ENCODE peak calls at places on chromosomes 7 and 10, in five cellular contexts. One of them, this sample, is unnamed.

GRCh38 chr10:107336061-107336460 is 171.6 kb upstream of the SORCS1 start:
- DNase-seq in A549: no peak
- DNase-seq in HepG2: no peak
- DNase-seq in K562: no peak
- DNase-seq in GM12878: no peak
- DNase-seq in this sample: peak

GRCh38 chr10:49569031-49569765 is 30.3 kb upstream of the ERCC6 start:
- DNase-seq in A549: no peak
- DNase-seq in HepG2: no peak
- DNase-seq in K562: no peak
- DNase-seq in GM12878: no peak
- DNase-seq in this sample: no peak

GRCh38 chr7:99270702-99271101 is 1.9 kb upstream of the MYH16 start:
- DNase-seq in A549: peak
- DNase-seq in HepG2: peak
- DNase-seq in K562: peak
- DNase-seq in GM12878: no peak
- DNase-seq in this sample: peak

GRCh38 chr7:147078324-147078723 is 961.7 kb downstream of the CNTNAP2 start:
- DNase-seq in A549: no peak
- DNase-seq in HepG2: no peak
- DNase-seq in K562: no peak
- DNase-seq in GM12878: no peak
- DNase-seq in this sample: no peak

GRCh38 chr7:84025332-84025927 is 169.2 kb downstream of the SEMA3A start:
- DNase-seq in A549: peak
- DNase-seq in HepG2: peak
- DNase-seq in K562: peak
- DNase-seq in GM12878: no peak
- DNase-seq in this sample: peak

GRCh38 chr7:92973293-92973731 is 136.9 kb upstream of the CDK6 start:
- DNase-seq in A549: no peak
- DNase-seq in HepG2: no peak
- DNase-seq in K562: no peak
- DNase-seq in GM12878: no peak
- DNase-seq in this sample: no peak

GRCh38 chr10:6579904-6580278 is at the start of gene PRKCQ:
- DNase-seq in A549: peak
- DNase-seq in HepG2: no peak
- DNase-seq in K562: no peak
- DNase-seq in GM12878: no peak
- DNase-seq in this sample: peak

GRCh38 chr7:106731207-106731606 is 70.2 kb upstream of the CCDC71L start:
- DNase-seq in A549: no peak
- DNase-seq in HepG2: no peak
- DNase-seq in K562: no peak
- DNase-seq in GM12878: peak
- DNase-seq in this sample: no peak

GRCh38 chr10:77249901-77250459 is 387.6 kb downstream of the KCNMA1 start:
- DNase-seq in A549: no peak
- DNase-seq in HepG2: no peak
- DNase-seq in K562: no peak
- DNase-seq in GM12878: no peak
- DNase-seq in this sample: no peak

GRCh38 chr10:43606323-43607198 is at the start of gene ZNF485:
- DNase-seq in A549: peak
- DNase-seq in HepG2: peak
- DNase-seq in K562: peak
- DNase-seq in GM12878: no peak
- DNase-seq in this sample: peak

GRCh38 chr7:120021085-120021484 is 251.9 kb upstream of the KCND2 start:
- DNase-seq in A549: no peak
- DNase-seq in HepG2: no peak
- DNase-seq in K562: no peak
- DNase-seq in GM12878: no peak
- DNase-seq in this sample: no peak

GRCh38 chr7:39353615-39354376 is 212.4 kb upstream of the YAE1 start:
- DNase-seq in A549: no peak
- DNase-seq in HepG2: no peak
- DNase-seq in K562: peak
- DNase-seq in GM12878: no peak
- DNase-seq in this sample: peak

GRCh38 chr7:101906291-101907260 is 89.2 kb downstream of the CUX1 start:
- DNase-seq in A549: no peak
- DNase-seq in HepG2: no peak
- DNase-seq in K562: no peak
- DNase-seq in GM12878: no peak
- DNase-seq in this sample: no peak

GRCh38 chr10:51291961-51292360 is 217.7 kb downstream of the PRKG1 start:
- DNase-seq in A549: no peak
- DNase-seq in HepG2: no peak
- DNase-seq in K562: no peak
- DNase-seq in GM12878: no peak
- DNase-seq in this sample: no peak

GRCh38 chr7:131066635-131067034 is 261.0 kb upstream of the MKLN1 start:
- DNase-seq in A549: peak
- DNase-seq in HepG2: peak
- DNase-seq in K562: no peak
- DNase-seq in GM12878: no peak
- DNase-seq in this sample: no peak

GRCh38 chr7:131057015-131057518 is 270.6 kb upstream of the MKLN1 start:
- DNase-seq in A549: no peak
- DNase-seq in HepG2: peak
- DNase-seq in K562: peak
- DNase-seq in GM12878: no peak
- DNase-seq in this sample: no peak

GRCh38 chr7:131061158-131061557 is 266.5 kb upstream of the MKLN1 start:
- DNase-seq in A549: no peak
- DNase-seq in HepG2: no peak
- DNase-seq in K562: no peak
- DNase-seq in GM12878: no peak
- DNase-seq in this sample: no peak

GRCh38 chr7:131057524-131058065 is 270.1 kb upstream of the MKLN1 start:
- DNase-seq in A549: no peak
- DNase-seq in HepG2: peak
- DNase-seq in K562: no peak
- DNase-seq in GM12878: no peak
- DNase-seq in this sample: no peak

GRCh38 chr7:131061818-131062217 is 265.9 kb upstream of the MKLN1 start:
- DNase-seq in A549: no peak
- DNase-seq in HepG2: peak
- DNase-seq in K562: no peak
- DNase-seq in GM12878: no peak
- DNase-seq in this sample: no peak
- TF ChIP-seq JUNB in A549: no peak
- TF ChIP-seq JUNB in HepG2: no peak
- TF ChIP-seq JUNB in K562: no peak
- TF ChIP-seq JUNB in GM12878: no peak
- TF ChIP-seq JUNB in this sample: no peak

DNA sequence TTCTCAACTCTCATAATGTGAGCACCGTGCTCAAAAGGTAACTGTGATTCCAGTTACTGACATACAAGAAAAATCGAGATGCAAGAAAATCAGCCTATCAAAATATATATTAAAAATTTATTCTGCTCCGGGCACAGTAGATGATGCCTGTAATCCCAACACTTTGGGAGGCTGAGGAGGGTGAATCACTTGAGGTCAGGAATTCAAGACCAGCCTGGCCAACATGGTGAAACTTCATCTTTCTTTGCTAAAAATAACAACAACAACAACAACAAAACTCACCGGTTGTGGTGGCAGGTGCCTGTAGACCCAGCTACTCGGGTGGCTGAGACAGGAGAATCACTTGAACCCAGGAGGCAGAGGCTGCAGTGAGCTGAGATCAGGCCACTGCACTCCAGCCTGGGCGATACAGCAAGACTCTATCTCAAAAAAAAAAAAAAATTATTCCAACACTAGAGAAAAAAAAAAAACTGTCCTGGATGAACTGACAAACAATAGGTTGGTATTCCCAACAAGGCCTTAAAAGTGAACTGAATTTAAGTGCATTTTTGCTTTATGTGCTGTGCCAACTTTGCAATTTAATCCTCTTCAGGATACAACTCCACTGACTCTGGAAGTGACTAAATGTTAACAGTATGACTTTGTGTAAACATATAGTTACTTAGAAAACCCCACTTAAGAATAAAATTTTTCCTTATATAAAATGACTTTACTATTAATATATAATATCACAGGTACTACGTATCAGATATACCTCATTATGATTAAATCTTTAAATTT is 51.1 kb downstream of the JMJD1C start:
- DNase-seq in A549: peak
- DNase-seq in HepG2: no peak
- DNase-seq in K562: no peak
- DNase-seq in GM12878: no peak
- DNase-seq in this sample: no peak
- TF ChIP-seq JUNB in A549: no peak
- TF ChIP-seq JUNB in HepG2: no peak
- TF ChIP-seq JUNB in K562: no peak
- TF ChIP-seq JUNB in GM12878: no peak
- TF ChIP-seq JUNB in this sample: no peak

DNA sequence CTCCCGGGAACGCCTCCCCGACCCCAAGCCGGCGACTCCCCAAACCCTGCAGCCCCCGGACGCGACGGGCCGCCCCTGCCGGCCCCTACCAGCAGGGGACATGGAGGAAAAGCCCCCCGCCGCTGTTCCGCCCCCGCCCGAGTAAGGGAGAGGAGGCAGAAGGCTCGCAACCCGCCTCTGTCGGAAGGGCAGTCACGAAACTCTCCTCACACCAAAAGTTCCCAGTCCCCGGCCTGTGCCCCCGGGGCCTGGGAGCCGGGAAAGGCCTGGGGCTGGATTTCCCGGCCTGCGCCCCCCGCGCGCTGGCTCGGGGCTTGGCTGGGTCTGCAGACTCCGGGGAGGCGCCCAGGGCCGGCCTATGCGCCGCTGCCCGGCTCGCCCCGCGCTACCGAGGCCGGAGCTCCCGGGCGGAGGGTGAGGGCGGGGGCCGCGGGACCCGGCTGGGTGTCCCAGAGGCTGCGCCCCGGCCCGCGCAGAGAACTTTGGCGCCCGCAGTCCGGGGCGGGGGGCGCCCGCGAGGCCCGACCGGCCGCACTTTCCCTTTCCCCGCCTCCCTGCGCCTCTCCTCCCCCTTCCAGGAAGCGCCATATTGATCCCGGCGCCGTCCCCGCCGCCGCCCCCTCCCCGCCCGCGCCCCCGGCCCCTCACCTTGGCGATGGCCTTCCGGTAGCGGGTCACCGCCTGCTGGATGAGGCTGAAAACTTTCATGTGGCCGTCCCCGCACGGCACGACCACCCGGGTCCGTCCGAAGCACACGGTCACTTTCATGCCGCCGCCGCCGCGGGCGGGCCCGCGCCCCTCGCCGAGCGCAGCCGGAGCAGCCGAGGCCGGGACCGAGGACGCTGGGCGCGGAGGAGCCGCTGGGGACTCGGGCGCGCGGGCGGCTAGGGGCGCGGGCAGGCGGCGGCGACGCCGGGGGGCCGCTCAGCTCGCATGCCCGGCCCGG is 595 bp downstream of the PARD3 start:
- DNase-seq in A549: peak
- DNase-seq in HepG2: peak
- DNase-seq in K562: peak
- DNase-seq in GM12878: no peak
- DNase-seq in this sample: peak
- TF ChIP-seq JUNB in A549: no peak
- TF ChIP-seq JUNB in HepG2: no peak
- TF ChIP-seq JUNB in K562: no peak
- TF ChIP-seq JUNB in GM12878: no peak
- TF ChIP-seq JUNB in this sample: no peak

GRCh38 chr7:155355176-155355575 is 57.5 kb downstream of the INSIG1 start:
- DNase-seq in A549: no peak
- DNase-seq in HepG2: no peak
- DNase-seq in K562: no peak
- DNase-seq in GM12878: no peak
- DNase-seq in this sample: no peak

GRCh38 chr7:155355745-155356144 is 58.1 kb downstream of the INSIG1 start:
- DNase-seq in A549: no peak
- DNase-seq in HepG2: no peak
- DNase-seq in K562: no peak
- DNase-seq in GM12878: no peak
- DNase-seq in this sample: no peak

GRCh38 chr7:155352753-155353115 is 55.1 kb downstream of the INSIG1 start:
- DNase-seq in A549: no peak
- DNase-seq in HepG2: no peak
- DNase-seq in K562: no peak
- DNase-seq in GM12878: no peak
- DNase-seq in this sample: no peak

GRCh38 chr7:155353256-155353897 is 55.7 kb downstream of the INSIG1 start:
- DNase-seq in A549: no peak
- DNase-seq in HepG2: no peak
- DNase-seq in K562: no peak
- DNase-seq in GM12878: no peak
- DNase-seq in this sample: no peak

DNA sequence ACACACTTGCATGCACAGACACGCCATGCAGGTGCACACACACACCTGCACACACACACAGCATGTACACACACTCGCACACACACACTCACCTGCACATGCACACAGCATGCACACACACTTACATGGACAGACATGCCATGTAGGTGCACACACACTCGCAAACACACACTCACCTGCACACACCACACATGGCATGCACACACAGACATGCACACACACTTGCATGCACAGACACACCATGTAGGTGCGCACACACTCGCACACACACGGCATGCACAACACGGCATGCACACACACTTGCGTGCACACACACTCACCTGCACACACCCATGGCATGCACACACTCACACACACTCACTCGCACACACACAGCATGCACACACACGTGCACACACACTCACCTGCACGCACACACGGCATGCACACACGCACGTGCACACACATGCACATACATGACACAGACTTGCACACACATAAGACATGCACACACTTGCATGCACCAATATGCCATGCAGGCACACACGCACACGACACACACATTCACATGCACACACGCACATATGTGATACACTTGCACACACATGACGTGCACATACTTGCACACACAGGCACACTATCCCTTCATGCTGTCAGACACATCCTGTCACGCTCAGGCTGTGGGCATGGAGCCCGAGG is 56.8 kb downstream of the INSIG1 start:
- DNase-seq in A549: no peak
- DNase-seq in HepG2: no peak
- DNase-seq in K562: no peak
- DNase-seq in GM12878: no peak
- DNase-seq in this sample: no peak
- TF ChIP-seq JUNB in A549: no peak
- TF ChIP-seq JUNB in HepG2: no peak
- TF ChIP-seq JUNB in K562: no peak
- TF ChIP-seq JUNB in GM12878: no peak
- TF ChIP-seq JUNB in this sample: no peak

DNA sequence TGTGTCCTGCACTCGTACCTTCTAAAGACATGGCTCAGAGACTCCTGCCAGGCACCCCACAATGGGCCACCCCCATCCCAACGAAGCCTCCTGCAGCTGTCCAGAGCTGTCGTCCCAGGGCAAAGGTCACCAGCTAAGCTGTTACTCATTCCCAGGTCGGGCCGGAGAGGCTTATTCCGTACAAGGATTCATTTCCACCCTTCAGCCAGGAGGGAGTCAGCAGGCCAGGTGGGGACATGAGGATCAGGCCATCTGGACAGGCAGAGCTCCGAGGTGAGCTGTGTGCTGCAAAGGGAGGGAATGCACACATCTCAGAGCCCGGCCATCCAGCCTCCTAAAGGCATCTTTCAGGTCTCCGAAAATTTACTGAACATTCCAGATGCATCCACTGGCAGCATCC is 63.9 kb upstream of the NANOS1 start:
- DNase-seq in A549: no peak
- DNase-seq in HepG2: no peak
- DNase-seq in K562: no peak
- DNase-seq in GM12878: no peak
- DNase-seq in this sample: no peak
- TF ChIP-seq JUNB in A549: no peak
- TF ChIP-seq JUNB in HepG2: no peak
- TF ChIP-seq JUNB in K562: no peak
- TF ChIP-seq JUNB in GM12878: no peak
- TF ChIP-seq JUNB in this sample: no peak